ENCODE peak calls at places on chromosomes 11 and 22, in four cellular contexts. V is GM12891, C is GM12878, X is K562. U is an unnamed sample.

GRCh38 chr22:25741692-25742626 is at the start of gene MYO18B:
- DNase-seq in V (no peak), C (no peak), X (peak; percentile 90), U (no peak)

GRCh38 chr11:66529069-66529468 is 16.8 kb downstream of the ZDHHC24 start:
- DNase-seq in V (no peak), C (no peak), X (no peak), U (no peak)

GRCh38 chr11:94147433-94147845 is 18.8 kb downstream of the PANX1 start:
- DNase-seq in V (no peak), C (no peak), X (no peak), U (no peak)

GRCh38 chr11:120894207-120894989 is 129.5 kb upstream of the TBCEL start:
- DNase-seq in V (no peak), C (no peak), X (no peak), U (no peak)

GRCh38 chr11:45383229-45383628 is 97.1 kb upstream of the SYT13 start:
- DNase-seq in V (no peak), C (no peak), X (no peak), U (no peak)

GRCh38 chr22:49514211-49514610 is 313.5 kb downstream of the BRD1 start:
- DNase-seq in V (no peak), C (no peak), X (no peak), U (no peak)

GRCh38 chr22:45890351-45890635 is 86.7 kb downstream of the WNT7B start:
- DNase-seq in V (no peak), C (no peak), X (no peak), U (no peak)

GRCh38 chr11:75352417-75353206 is 1.2 kb upstream of the ARRB1 start:
- DNase-seq in V (no peak), C (no peak), X (no peak), U (no peak)

GRCh38 chr22:17117890-17118289 is 3.3 kb downstream of the TMEM121B start:
- DNase-seq in V (no peak), C (peak; percentile 4), X (no peak), U (no peak)

GRCh38 chr11:61738776-61739175 is 13.7 kb upstream of the MYRF start:
- DNase-seq in V (no peak), C (no peak), X (no peak), U (no peak)

GRCh38 chr11:66951927-66952337 is 6.3 kb downstream of the PC start:
- DNase-seq in V (no peak), C (no peak), X (no peak), U (no peak)

GRCh38 chr11:117226388-117227385 is 5.2 kb downstream of the PCSK7 start:
- DNase-seq in V (peak; percentile 69), C (peak; percentile 35), X (peak; percentile 87), U (peak; percentile 55)

GRCh38 chr11:121559812-121560211 is 107.0 kb upstream of the SORL1-AS1 start:
- DNase-seq in V (no peak), C (no peak), X (no peak), U (no peak)

GRCh38 chr11:102276302-102277182 is 40.7 kb upstream of the BIRC3 start:
- DNase-seq in V (no peak), C (no peak), X (no peak), U (no peak)

GRCh38 chr11:94732617-94733292 is 35.4 kb upstream of the AMOTL1 start:
- DNase-seq in V (no peak), C (no peak), X (peak; percentile 28), U (no peak)

GRCh38 chr11:61734767-61735166 is 17.7 kb upstream of the MYRF start:
- DNase-seq in V (no peak), C (no peak), X (no peak), U (no peak)

GRCh38 chr22:45497746-45498145 is 4.9 kb upstream of the FBLN1 start:
- DNase-seq in V (no peak), C (no peak), X (no peak), U (no peak)

GRCh38 chr11:18063131-18063530 is 17.1 kb upstream of the TPH1 start:
- DNase-seq in V (no peak), C (no peak), X (no peak), U (no peak)

DNA sequence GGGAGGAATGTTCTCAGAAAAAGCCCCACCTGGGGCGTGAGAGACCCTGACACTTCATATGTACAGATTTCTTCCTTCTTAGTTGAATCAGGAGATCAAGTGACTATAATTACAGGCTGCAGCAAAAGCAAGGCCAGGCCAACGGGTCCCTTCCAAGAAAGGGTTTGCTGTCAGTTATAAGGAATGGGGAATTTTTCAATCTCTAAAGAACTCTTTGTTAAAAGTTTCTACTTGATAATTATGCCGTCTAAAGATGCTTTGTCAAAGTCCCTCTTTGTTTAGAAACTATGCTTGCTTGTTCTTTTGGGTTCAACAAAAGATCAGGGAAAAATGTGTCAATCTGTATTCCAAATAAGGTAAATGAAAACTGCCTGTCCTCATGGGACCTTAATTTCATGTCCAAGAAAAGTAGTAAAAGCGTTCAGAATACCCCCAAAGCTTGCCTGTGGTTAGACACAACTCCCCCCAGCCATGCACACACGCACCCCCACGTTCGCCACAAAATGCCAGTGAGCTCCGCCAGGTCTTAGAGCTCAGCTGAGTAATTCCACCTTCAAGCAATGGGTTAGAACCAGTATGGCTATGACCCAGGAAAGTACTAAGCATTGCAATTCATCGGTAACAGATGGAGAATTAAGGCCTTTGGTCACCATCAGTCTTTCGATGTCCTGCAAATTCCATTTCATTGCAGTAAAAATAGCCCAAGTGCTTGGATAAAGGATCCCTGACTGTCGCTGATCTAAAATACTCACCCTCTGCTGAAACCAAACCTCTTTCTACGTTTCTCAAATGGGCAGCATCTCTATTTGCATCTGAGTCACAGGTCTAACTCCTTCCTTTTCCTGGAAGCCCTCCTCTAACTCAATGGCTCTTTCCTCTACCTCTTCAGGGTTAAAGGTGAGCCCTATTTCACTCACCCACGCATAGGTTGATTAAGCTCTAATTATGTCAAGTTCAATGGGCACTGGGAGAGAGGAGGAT is 419.2 kb upstream of the SYN3 start:
- DNase-seq in V (no peak), C (no peak), X (no peak), U (no peak)
- TF ChIP-seq TAF1 in V (no peak), C (no peak), X (no peak), U (no peak)

GRCh38 chr11:110296226-110297081 is at the start of gene RDX:
- DNase-seq in V (peak; percentile 89), C (no peak), X (peak; percentile 86), U (peak; percentile 80)
- TF ChIP-seq POLR2A in V (peak; percentile 54), C (peak; percentile 82), X (peak; percentile 64), U (peak; percentile 75)

DNA sequence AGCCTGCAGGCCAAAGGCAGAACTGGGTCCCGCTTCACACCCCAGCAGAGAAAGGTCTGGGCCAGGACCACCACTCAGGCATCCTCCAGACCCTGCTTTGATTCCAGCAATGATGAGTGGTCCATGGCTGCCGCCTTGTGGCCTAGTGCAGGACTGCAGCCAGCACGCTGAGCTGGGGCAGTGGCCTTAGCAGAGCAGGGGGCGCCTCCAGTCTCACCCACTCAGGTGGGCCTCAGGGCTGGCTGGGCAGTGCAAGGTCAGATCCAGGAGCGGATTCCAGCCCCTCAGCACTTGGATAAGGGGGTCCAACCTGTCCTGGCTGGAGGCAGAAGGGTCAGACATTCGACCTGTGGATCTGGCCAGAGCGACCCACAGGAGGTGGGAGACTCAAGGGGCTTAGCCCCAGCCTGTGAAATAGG is 9.6 kb upstream of the PDE2A start:
- DNase-seq in V (peak; percentile 85), C (no peak), X (peak; percentile 74), U (peak; percentile 85)
- TF ChIP-seq TAF1 in V (no peak), C (no peak), X (no peak), U (no peak)

GRCh38 chr11:128450882-128451647 is 136.3 kb downstream of the ETS1 start:
- DNase-seq in V (no peak), C (no peak), X (no peak), U (no peak)

GRCh38 chr11:128447233-128447632 is 140.1 kb downstream of the ETS1 start:
- DNase-seq in V (no peak), C (no peak), X (no peak), U (no peak)

GRCh38 chr11:128448981-128449713 is 138.2 kb downstream of the ETS1 start:
- DNase-seq in V (no peak), C (no peak), X (no peak), U (no peak)

GRCh38 chr11:128451651-128452470 is 135.5 kb downstream of the ETS1 start:
- DNase-seq in V (no peak), C (no peak), X (no peak), U (no peak)

DNA sequence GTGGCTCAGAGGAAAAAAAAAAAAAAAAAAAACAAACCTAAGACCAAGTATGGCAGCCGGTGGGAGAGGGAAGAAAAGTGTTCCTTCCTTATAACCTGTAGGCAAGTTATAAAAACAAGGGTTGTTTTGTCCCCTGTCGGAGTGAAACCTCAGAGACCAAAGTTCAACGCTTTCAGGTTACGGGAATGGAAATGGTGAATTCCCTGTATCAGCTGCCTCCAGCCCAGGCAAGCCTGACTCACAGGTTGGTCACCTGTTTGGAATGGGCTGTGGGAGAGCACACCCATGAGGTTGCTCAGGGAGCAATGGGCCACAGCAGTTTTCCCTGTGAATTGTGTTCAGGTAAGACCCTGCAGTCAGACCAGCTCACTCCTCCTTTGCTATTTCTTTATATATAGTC is 138.9 kb downstream of the ETS1 start:
- DNase-seq in V (no peak), C (no peak), X (no peak), U (no peak)
- TF ChIP-seq POLR2A in V (no peak), C (no peak), X (no peak), U (no peak)

GRCh38 chr11:73566422-73566821 is 31.5 kb downstream of the FAM168A start:
- DNase-seq in V (no peak), C (no peak), X (no peak), U (no peak)

GRCh38 chr11:73570415-73571114 is 27.3 kb downstream of the FAM168A start:
- DNase-seq in V (no peak), C (no peak), X (no peak), U (no peak)

GRCh38 chr11:73565804-73566203 is 32.1 kb downstream of the FAM168A start:
- DNase-seq in V (no peak), C (no peak), X (no peak), U (no peak)

GRCh38 chr11:73564903-73565302 is 33.0 kb downstream of the FAM168A start:
- DNase-seq in V (no peak), C (no peak), X (peak; percentile 5), U (no peak)

DNA sequence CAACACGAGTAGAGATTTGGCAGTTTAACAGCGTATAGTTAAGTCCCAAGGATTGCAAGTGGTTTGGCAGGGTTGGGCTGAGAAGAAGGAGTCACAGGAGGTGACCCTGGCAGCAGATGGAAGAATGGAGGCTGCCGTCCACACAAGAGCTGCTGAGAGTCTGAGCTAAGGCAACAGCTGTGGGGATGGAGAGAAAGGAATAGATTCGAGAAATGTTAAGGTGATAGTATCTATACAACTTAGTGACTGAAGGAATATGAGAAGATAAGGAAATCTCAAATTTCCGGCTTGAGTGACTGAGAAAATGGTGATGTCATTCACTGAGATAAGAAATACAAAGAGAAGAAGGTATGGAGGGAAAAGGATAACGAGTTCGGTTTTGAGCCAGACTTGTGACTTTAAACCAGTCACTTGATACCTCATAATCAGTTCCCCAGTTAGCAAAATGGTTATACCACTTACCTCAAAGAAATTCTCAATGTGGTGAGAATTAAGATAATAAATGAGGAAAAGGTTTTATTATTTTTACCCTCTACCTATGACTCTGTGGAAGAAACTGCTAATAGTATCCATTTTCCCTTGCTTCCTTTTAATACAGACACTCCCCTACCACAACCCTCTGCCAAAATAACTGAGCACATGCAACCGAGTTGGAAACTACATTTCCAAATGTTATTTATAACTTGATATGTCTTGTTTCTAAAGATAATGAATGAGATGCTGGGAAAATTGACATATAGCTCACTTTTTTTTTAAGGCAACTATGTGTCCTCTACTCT is 30.7 kb downstream of the FAM168A start:
- DNase-seq in V (no peak), C (no peak), X (peak; percentile 19), U (no peak)
- TF ChIP-seq TAF1 in V (no peak), C (no peak), X (no peak), U (no peak)